ENCODE peak calls at places on chromosome 22, in four cellular contexts. S, V, D and J are unnamed samples. For H3K4me1, the result is how much of the 10 kb centered on the place peaks cover.

GRCh38 chr22:23608583-23608982 is 23.5 kb downstream of the DRICH1 start:
- DNase-seq in S (no peak), V (no peak), D (peak), J (no peak)

GRCh38 chr22:21666786-21667185 is 974 bp downstream of the PPIL2 start:
- DNase-seq in S (no peak), V (peak), D (no peak), J (no peak)

GRCh38 chr22:23581252-23581634 is 1.2 kb upstream of the IGLL1 start:
- DNase-seq in S (no peak), V (no peak), D (no peak), J (no peak)

GRCh38 chr22:40512426-40513136 is 123.9 kb downstream of the MRTFA start:
- DNase-seq in S (no peak), V (no peak), D (no peak), J (no peak)

GRCh38 chr22:41683052-41683451 is 5.6 kb downstream of the SNU13 start:
- DNase-seq in S (no peak), V (no peak), D (no peak), J (no peak)

GRCh38 chr22:48180631-48181030 is 1418.2 kb downstream of the TBC1D22A start:
- DNase-seq in S (no peak), V (no peak), D (no peak), J (no peak)

GRCh38 chr22:42001127-42001526 is 2.5 kb downstream of the WBP2NL start:
- DNase-seq in S (no peak), V (no peak), D (no peak), J (no peak)

GRCh38 chr22:27400811-27401210 is 400.7 kb downstream of the MN1 start:
- DNase-seq in S (no peak), V (no peak), D (no peak), J (no peak)

GRCh38 chr22:37749223-37749622 is 52.4 kb downstream of the TRIOBP start:
- DNase-seq in S (no peak), V (peak), D (no peak), J (no peak)

GRCh38 chr22:37560682-37561208 is 465 bp downstream of the CDC42EP1 start:
- DNase-seq in S (no peak), V (peak), D (no peak), J (no peak)

GRCh38 chr22:42052765-42053164 is 17.8 kb downstream of the NAGA start:
- DNase-seq in S (no peak), V (no peak), D (no peak), J (no peak)

GRCh38 chr22:22042009-22042408 is 59.4 kb upstream of the TOP3B start:
- DNase-seq in S (no peak), V (no peak), D (no peak), J (no peak)

GRCh38 chr22:33812578-33812977 is 107.7 kb downstream of the LARGE1 start:
- DNase-seq in S (no peak), V (no peak), D (no peak), J (no peak)

GRCh38 chr22:29307658-29308147 is 1.3 kb downstream of the GAS2L1 start:
- DNase-seq in S (no peak), V (no peak), D (no peak), J (no peak)
- H3K4me3 ChIP-seq in S (peak), V (peak), D (peak), J (no peak)

DNA sequence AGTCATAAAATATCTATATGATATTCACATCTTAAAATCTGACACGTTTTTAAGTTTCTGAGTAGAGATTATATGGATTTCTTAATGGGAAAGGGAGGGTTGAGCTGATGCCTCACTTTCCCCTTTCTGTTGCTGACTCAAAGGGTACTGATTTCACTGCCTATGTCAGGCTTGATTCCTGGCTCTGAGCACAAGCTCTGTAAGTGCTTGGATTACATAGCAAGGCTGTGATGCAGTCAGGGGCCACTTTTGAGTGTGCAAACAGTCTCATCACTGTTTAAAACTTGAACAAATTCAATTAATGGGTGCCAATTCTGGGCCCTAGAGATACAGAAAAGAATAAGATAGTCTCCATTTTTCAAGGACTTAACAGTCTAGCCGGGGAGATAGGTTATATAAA is 14.4 kb downstream of the ATXN10 start:
- DNase-seq in S (peak), V (no peak), D (no peak), J (no peak)
- H3K4me1 ChIP-seq in S (under half), V (under half), D (under half), J (under half)

DNA sequence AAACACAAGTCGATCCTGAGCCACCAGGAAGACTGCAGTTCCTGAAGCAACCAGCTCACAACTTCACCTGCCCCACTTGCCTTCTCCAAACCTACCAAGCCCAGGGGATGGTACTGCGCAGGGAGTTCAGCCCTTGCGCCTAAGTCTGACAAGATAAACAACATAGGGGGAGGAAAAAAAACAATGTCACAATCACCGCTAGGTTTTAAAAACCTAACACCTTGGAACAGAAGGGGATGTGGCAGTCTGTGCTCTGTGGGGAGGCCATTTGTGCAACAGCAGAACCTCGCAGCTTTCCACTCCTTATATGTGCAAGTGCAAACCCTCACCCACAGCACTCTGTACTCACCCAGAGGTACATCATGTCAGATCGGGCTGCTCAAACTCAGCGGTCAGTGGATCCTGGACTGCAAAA is 134.2 kb downstream of the RBFOX2 start:
- DNase-seq in S (peak), V (peak), D (peak), J (no peak)
- H3K27ac ChIP-seq in S (peak), V (peak), D (peak), J (no peak)

GRCh38 chr22:29382575-29383328 is 5.6 kb downstream of the AP1B1 start:
- DNase-seq in S (no peak), V (no peak), D (no peak), J (no peak)
- H3K4me3 ChIP-seq in S (no peak), V (no peak), D (no peak), J (no peak)

DNA sequence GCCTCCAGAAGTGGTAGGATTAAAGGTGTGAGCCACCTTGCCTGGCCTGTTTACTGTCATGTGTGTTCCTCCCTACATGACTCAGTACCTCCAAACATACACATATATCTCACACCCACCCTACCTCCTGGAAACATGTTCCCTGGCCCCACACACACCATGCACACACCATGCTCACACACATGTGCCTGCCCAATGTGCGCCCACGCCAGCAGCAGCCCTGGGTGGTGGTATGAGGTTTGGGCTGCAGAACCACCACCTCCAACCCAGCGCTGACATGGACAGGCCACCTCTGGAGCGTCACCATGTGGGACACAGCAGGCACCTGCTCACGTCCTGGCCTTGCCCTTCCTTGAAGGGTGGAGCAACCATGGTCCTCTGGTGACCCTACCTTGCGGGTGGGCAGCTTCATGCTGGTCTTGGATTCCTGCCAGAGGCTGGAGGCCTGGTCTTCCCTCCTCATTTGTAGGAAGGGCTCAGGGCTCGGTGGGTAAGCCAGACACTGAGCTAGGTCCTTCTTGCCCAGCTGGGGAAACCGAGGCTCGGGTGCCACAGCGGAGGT is 37.9 kb downstream of the KIAA1671 start:
- DNase-seq in S (no peak), V (no peak), D (no peak), J (no peak)
- H3K4me1 ChIP-seq in S (under half), V (under half), D (under half), J (under half)

GRCh38 chr22:43426816-43427215 is 15.0 kb downstream of the MPPED1 start:
- DNase-seq in S (no peak), V (peak), D (no peak), J (no peak)

GRCh38 chr22:43427296-43428004 is 15.6 kb downstream of the MPPED1 start:
- DNase-seq in S (no peak), V (no peak), D (no peak), J (no peak)

GRCh38 chr22:43428005-43428485 is 16.2 kb downstream of the MPPED1 start:
- DNase-seq in S (no peak), V (no peak), D (no peak), J (no peak)

GRCh38 chr22:43424865-43425630 is 13.2 kb downstream of the MPPED1 start:
- DNase-seq in S (no peak), V (no peak), D (no peak), J (no peak)

DNA sequence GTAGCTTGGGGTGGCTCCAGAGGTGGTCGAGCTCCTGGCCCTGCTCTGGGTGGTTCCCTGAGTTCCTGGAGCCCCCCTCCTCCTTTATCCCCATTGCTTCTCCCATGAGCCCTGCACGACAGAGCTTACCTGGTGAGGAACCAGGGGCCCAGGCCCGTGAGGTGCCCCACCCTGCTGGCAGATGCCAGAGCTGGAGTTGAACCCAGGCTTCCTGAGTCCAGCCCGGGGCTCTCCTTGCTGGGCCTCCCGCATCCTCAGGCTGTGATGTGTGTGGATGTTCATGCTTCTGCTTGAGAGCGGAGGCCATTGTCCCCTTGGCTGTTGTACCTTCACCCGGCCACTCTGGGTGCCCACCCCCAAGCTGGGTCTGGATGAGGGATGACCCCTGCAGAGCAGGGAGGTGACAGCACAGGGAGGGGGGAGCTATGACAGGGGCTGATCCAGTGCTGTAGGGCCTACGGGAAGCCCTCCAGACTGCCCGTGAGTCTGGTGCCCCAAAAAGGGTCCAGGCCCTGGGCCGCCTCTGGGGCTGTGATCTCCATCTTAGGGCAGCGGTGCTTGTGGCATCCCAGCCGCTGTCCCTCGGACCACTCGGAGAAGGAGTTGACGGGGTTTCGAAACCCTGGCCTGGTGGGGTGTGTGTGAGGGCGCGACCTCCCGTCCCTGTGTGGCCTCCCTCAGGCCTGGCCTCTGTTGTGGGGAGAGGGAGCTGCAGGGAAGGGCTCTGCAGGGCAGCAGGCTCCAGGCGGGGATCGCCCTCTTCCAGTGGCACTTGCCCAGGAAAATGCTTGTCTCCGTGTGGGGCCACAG is 14.4 kb downstream of the MPPED1 start:
- DNase-seq in S (no peak), V (peak), D (no peak), J (no peak)
- H3K27ac ChIP-seq in S (no peak), V (no peak), D (no peak), J (no peak)

GRCh38 chr22:30444632-30445437 is 19.3 kb downstream of the MTFP1 start:
- DNase-seq in S (peak), V (no peak), D (peak), J (peak)
- H3K4me3 ChIP-seq in S (no peak), V (no peak), D (no peak), J (no peak)

GRCh38 chr22:45503816-45504702 is 1.4 kb downstream of the FBLN1 start:
- DNase-seq in S (no peak), V (no peak), D (no peak), J (no peak)

GRCh38 chr22:45502215-45503070 is at the start of gene FBLN1:
- DNase-seq in S (no peak), V (peak), D (peak), J (no peak)

GRCh38 chr22:45505991-45506743 is 3.5 kb downstream of the FBLN1 start:
- DNase-seq in S (no peak), V (peak), D (no peak), J (no peak)

GRCh38 chr22:45504703-45505341 is 2.1 kb downstream of the FBLN1 start:
- DNase-seq in S (peak), V (peak), D (peak), J (no peak)

DNA sequence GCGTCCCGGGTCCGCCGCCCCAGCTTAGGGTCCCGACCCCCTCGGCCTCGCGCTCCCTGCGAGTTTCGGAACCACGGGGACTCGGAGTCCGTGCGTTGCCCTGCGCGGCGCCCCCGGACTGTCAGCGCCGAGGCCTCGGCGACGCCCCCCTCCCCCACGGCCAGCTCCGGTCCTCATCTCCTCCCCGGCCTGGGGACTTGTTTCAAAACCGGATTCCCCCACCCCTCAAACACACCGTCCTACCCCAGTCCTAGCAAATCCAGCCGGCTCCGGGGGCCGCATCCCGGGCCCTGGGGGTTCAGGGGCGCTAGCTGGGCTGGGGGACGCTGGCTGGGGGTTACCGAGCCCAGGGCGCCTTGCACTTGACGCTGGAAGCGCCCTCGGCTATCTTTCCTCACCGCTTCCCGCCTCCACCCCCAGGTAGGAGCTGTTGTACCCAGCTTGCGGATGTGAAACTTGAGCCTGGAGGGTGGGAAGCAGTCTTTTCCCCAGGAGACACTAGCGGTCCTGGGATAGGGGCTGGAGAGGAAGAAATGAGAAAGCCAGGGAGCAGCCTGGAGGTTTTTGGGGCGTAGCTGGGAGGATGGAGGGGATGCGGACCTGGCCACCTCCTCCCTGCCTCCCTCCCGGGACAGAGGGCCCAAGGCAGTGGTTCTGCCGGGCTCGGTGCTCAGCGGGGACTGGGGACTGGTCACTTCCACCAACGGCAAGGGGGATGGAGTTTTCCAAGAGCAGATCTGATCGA is 560 bp downstream of the FBLN1 start:
- DNase-seq in S (no peak), V (no peak), D (no peak), J (no peak)
- H3K4me1 ChIP-seq in S (under half), V (under half), D (under half), J (under half)

GRCh38 chr22:49260681-49261580 is 566.7 kb downstream of the BRD1 start:
- DNase-seq in S (no peak), V (no peak), D (no peak), J (no peak)
- H3K27ac ChIP-seq in S (no peak), V (no peak), D (no peak), J (no peak)

DNA sequence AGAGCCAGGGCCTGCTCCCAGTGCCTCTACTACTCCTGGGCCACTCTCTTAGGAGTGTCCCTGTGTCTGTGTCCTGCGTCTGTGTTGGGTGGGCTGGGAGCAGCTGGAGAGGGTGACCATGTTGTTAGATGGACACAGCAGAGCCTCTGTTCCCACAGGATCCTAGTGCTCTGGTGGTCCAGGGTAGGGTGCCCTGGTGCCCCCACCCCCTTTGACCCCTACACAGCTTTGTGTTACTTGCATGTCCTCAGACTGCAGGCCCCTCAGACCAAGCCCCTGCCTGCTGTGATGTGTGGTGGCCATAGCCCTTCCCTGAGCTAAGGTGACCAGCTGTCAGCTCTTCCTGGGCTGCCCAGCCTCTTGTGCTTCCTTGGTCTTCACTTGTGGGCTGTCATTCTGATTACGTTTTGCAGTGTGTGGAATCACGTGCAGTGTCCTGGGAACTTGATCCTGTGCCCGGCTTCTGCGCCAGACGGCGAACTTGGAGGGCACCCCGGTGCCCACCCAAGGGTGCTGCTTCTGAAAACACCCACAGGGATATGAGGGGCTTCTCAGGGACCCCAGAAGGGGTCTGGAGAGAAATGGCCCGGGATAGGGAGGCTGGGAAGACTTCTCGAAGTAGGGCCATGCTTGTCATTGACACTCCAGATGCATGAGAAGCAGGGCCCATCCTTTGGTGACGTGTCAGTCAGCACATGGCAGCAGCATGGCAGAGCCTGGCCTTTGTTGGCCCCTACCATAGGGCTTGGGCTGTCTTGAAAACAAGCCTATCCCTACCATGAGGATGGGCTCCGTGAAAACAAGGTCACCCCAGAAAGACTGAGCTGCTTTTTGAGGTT is 1.5 kb downstream of the TANGO2 start:
- DNase-seq in S (no peak), V (peak), D (no peak), J (no peak)
- H3K4me3 ChIP-seq in S (no peak), V (peak), D (no peak), J (peak)